ENCODE peak calls at places on chromosomes 16 and 17, in five cellular contexts. N is uterus, B is right atrium auricular region, U is colonic mucosa, S is H9. G is an unnamed sample.

GRCh38 chr16:73216932-73217331 is 169.0 kb upstream of the ZFHX3 start:
- DNase-seq in N (no peak), U (no peak), S (no peak), B (no peak), G (no peak)

GRCh38 chr16:78448658-78449327 is 349.3 kb downstream of the WWOX start:
- DNase-seq in B (no peak), N (no peak), S (no peak), U (no peak), G (no peak)

GRCh38 chr16:10968509-10968908 is 24.1 kb downstream of the CLEC16A start:
- DNase-seq in U (no peak), B (no peak), S (no peak), N (no peak), G (no peak)

GRCh38 chr17:72693147-72693878 is 399.2 kb downstream of the SLC39A11 start:
- DNase-seq in S (no peak), B (no peak), N (no peak), U (no peak), G (no peak)

GRCh38 chr17:29238133-29238850 is 8.4 kb upstream of the CRYBA1 start:
- DNase-seq in S (no peak), U (no peak), B (no peak), N (no peak), G (no peak)

GRCh38 chr16:79645701-79646100 is 45.2 kb upstream of the MAF start:
- DNase-seq in N (no peak), B (no peak), S (no peak), U (no peak), G (no peak)

GRCh38 chr16:66335704-66336329 is 30.7 kb upstream of the CDH5 start:
- DNase-seq in B (no peak), U (no peak), S (no peak), N (no peak), G (no peak)

GRCh38 chr17:77887464-77888241 is 70.8 kb upstream of the TNRC6C start:
- DNase-seq in B (peak; percentile 97), N (peak; percentile 86), U (peak; percentile 62), S (no peak), G (peak; percentile 69)

GRCh38 chr17:32998111-32998892 is 6.7 kb downstream of the SPACA3 start:
- DNase-seq in S (peak; percentile 90), U (peak; percentile 94), N (peak; percentile 80), B (peak; percentile 80), G (peak; percentile 74)

GRCh38 chr16:610513-611381 is 20.0 kb upstream of the WFIKKN1 start:
- DNase-seq in S (peak; percentile 86), N (no peak), U (peak; percentile 63), B (no peak), G (peak; percentile 73)

GRCh38 chr16:11405331-11406176 is 60.3 kb downstream of the RMI2 start:
- DNase-seq in B (no peak), U (peak; percentile 46), S (peak; percentile 75), N (no peak), G (no peak)

GRCh38 chr16:51763072-51763658 is 612.1 kb upstream of the SALL1 start:
- DNase-seq in B (no peak), S (peak; percentile 60), N (no peak), U (no peak), G (no peak)

GRCh38 chr16:83802135-83802534 is 5.6 kb upstream of the HSBP1 start:
- DNase-seq in B (no peak), N (no peak), U (no peak), S (no peak), G (no peak)

GRCh38 chr16:20611350-20611902 is 35.3 kb upstream of the ACSM2B start:
- DNase-seq in N (no peak), U (no peak), S (no peak), B (no peak), G (peak; percentile 90)

GRCh38 chr17:55067697-55068439 is 99.3 kb downstream of the STXBP4 start:
- DNase-seq in S (no peak), B (no peak), N (no peak), U (no peak), G (no peak)

GRCh38 chr17:37064166-37064565 is 115.4 kb downstream of the AATF start:
- DNase-seq in U (no peak), N (no peak), S (no peak), B (no peak), G (no peak)

GRCh38 chr17:37064956-37065355 is 116.2 kb downstream of the AATF start:
- DNase-seq in N (no peak), U (no peak), S (no peak), B (no peak), G (no peak)

GRCh38 chr17:37066322-37066905 is 117.7 kb downstream of the AATF start:
- DNase-seq in S (no peak), B (no peak), N (no peak), U (no peak), G (no peak)

GRCh38 chr17:37067555-37068111 is 118.9 kb downstream of the AATF start:
- DNase-seq in U (peak; percentile 79), S (no peak), B (peak; percentile 60), N (no peak), G (peak; percentile 74)

GRCh38 chr17:37065486-37066321 is 117.0 kb downstream of the AATF start:
- DNase-seq in U (no peak), S (peak; percentile 84), N (no peak), B (no peak), G (no peak)
- H3K4me1 ChIP-seq in U (peaks cover 7% of the 10 kb centered on the region), S (peaks cover 28% of the 10 kb centered on the region), N (no peaks in the 10 kb centered on the region), B (no peaks in the 10 kb centered on the region), G (no peaks in the 10 kb centered on the region)

DNA sequence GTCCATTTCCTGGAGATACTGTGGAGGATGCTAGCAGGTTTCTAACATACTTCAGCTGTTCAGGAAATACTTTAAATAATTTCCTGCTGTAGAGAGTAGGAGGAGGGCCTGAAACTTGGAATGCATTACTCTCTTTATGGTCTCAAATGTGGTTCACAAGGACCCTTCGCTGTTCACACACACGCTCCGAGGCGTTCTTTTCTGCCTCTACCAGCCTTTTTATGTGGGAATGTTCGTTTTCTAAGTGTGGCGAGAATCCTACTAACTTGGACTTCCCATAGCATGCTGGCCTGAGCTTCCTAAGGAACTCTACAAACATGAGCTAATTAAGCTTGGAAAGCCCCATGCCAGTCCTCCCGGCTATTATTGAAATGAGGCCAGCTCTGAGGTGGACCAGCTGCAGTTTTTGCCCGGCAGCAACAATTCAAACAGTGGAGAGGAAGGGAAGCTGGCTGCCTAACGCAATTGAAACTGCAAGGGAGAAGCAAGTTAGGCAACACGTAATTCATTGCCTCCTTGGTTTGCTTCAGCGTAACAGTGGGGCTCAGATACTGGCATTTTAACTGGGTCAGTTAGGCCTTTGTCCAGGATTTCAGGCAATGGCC is 18.9 kb downstream of the KPNA2 start:
- DNase-seq in S (no peak), B (peak; percentile 58), U (no peak), N (peak; percentile 28), G (no peak)
- H3K27ac ChIP-seq in S (no peak overlapping the region), B (peak overlapping the region; percentile 82), U (no peak overlapping the region), N (peak overlapping the region; percentile 56), G (peak overlapping the region; percentile 31)

DNA sequence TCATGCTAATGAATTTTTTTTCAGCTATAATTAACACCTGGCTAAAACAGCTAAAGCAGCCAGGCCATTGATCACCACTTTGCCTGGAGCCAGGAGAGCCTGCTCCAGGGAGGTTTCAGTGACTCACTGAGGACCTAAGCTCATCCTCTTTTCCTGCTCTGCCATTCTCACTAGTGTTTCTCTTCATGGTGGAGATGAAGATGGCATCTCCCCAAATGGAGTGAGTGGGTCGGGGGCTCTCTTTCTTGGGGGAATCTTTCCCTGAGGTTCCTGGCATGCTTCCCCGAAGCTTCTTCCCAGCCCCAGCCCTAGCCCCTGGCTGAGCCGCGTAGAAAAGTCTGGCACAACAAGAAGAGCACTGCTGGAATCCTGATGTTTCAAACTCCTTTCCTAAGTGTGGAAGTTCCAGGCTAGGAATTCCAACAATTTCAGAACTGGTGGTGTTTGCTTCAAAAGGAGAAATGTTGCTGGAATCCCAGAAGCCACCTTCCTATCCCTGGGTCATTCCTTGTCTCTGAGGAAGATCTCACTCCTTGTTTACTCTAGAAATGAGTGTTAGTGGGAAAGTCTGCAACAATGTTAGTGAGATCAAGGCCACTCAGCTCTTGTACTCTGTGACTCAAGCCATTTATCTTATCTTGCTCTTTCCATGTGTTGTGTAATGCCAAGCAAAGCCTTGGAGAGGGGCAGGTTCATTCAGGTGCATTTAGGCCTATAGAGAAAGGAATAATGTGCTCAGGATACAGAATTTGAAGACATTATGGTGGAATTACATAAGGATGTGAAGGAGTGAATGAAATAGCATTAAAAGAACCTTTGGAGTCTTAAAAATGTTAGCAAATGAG is 26.0 kb upstream of the B4GALNT2 start:
- DNase-seq in B (no peak), N (no peak), S (no peak), U (no peak), G (peak; percentile 29)
- H3K4me1 ChIP-seq in B (no peaks in the 10 kb centered on the region), N (no peaks in the 10 kb centered on the region), S (peaks cover 8% of the 10 kb centered on the region), U (no peaks in the 10 kb centered on the region), G (peaks cover 20% of the 10 kb centered on the region)

GRCh38 chr17:39198186-39198566 is 707 bp upstream of the CACNB1 start:
- DNase-seq in N (no peak), U (no peak), S (no peak), B (no peak), G (no peak)
- H3K27ac ChIP-seq in N (peak overlapping the region; percentile 83), U (peak overlapping the region; percentile 91), S (no peak overlapping the region), B (peak overlapping the region; percentile 81), G (no peak overlapping the region)

DNA sequence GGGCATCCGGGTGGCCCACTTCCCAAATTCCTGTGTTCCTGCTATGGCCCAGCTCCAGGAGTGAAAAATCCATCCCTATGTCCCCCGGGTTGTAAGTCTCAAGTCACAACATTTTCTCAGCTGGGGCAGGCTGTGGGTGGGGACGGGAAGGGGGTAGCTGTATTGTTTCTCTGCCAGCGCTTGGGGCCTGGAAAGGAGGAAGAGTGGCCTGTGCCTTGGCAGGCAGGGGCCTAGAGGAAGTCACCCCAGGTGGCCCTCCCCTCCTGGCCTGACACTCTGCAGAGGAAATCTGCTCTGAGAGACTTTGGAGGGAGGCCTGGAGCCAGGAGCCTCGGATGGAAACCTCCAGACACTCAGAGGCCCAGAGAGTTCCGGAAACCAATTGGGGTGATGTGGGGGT is 10.6 kb upstream of the SCN4A start:
- DNase-seq in U (no peak), S (no peak), B (no peak), N (no peak), G (no peak)
- H3K4me1 ChIP-seq in U (no peaks in the 10 kb centered on the region), S (no peaks in the 10 kb centered on the region), B (peaks cover 81% of the 10 kb centered on the region), N (no peaks in the 10 kb centered on the region), G (no peaks in the 10 kb centered on the region)

GRCh38 chr17:80869476-80869875 is 122.2 kb upstream of the CHMP6 start:
- DNase-seq in N (no peak), B (no peak), S (no peak), U (no peak), G (no peak)

GRCh38 chr17:80870401-80870800 is 121.2 kb upstream of the CHMP6 start:
- DNase-seq in N (no peak), S (no peak), B (no peak), U (no peak), G (no peak)

GRCh38 chr17:80871341-80871740 is 120.3 kb upstream of the CHMP6 start:
- DNase-seq in N (no peak), B (no peak), U (no peak), S (no peak), G (no peak)

GRCh38 chr17:80866050-80866793 is 125.4 kb upstream of the CHMP6 start:
- DNase-seq in N (peak; percentile 81), S (peak; percentile 76), U (peak; percentile 72), B (peak; percentile 66), G (peak; percentile 24)

GRCh38 chr17:80868022-80868609 is 123.5 kb upstream of the CHMP6 start:
- DNase-seq in U (no peak), N (no peak), S (no peak), B (no peak), G (no peak)
- H3K27ac ChIP-seq in U (no peak overlapping the region), N (no peak overlapping the region), S (no peak overlapping the region), B (no peak overlapping the region), G (no peak overlapping the region)

G was measured in pancreas.